ENCODE peak calls at places on chromosomes 12 and 14, in nine cellular contexts. One of them, this sample, is unnamed.

GRCh38 chr12:19440019-19440858 is 947 bp downstream of the AEBP2 start:
- DNase-seq in CD8-positive, alpha-beta memory T cell: peak; percentile 51
- DNase-seq in GM13977: peak; percentile 69
- DNase-seq in stimulated activated CD4-positive, alpha-beta T cell treated with anti-CD3 and anti-CD28 coated beads, Interleukin-1b, Interleukin-23, amount 100 ng/mL, for 48 hours: peak; percentile 56
- DNase-seq in activated T-cell treated with anti-CD3 and anti-CD28 coated beads, Interleukin-2, amount 50 U/mL, for 1 hour: peak; percentile 71
- DNase-seq in foreskin melanocyte: peak; percentile 40
- DNase-seq in mucosa of gallbladder: peak; percentile 21
- DNase-seq in A549: peak; percentile 49
- DNase-seq in HT1080: peak; percentile 38
- DNase-seq in this sample: peak; percentile 86

GRCh38 chr12:14836336-14837210 is 6.8 kb downstream of the ART4 start:
- DNase-seq in CD8-positive, alpha-beta memory T cell: no peak
- DNase-seq in GM13977: no peak
- DNase-seq in stimulated activated CD4-positive, alpha-beta T cell treated with anti-CD3 and anti-CD28 coated beads, Interleukin-1b, Interleukin-23, amount 100 ng/mL, for 48 hours: no peak
- DNase-seq in activated T-cell treated with anti-CD3 and anti-CD28 coated beads, Interleukin-2, amount 50 U/mL, for 1 hour: no peak
- DNase-seq in foreskin melanocyte: peak; percentile 68
- DNase-seq in mucosa of gallbladder: no peak
- DNase-seq in A549: peak; percentile 50
- DNase-seq in HT1080: peak; percentile 84
- DNase-seq in this sample: no peak

GRCh38 chr14:58865520-58866281 is 227.9 kb downstream of the DACT1 start:
- DNase-seq in CD8-positive, alpha-beta memory T cell: no peak
- DNase-seq in GM13977: no peak
- DNase-seq in stimulated activated CD4-positive, alpha-beta T cell treated with anti-CD3 and anti-CD28 coated beads, Interleukin-1b, Interleukin-23, amount 100 ng/mL, for 48 hours: no peak
- DNase-seq in activated T-cell treated with anti-CD3 and anti-CD28 coated beads, Interleukin-2, amount 50 U/mL, for 1 hour: no peak
- DNase-seq in foreskin melanocyte: peak; percentile 54
- DNase-seq in mucosa of gallbladder: no peak
- DNase-seq in A549: no peak
- DNase-seq in HT1080: peak; percentile 11
- DNase-seq in this sample: no peak

GRCh38 chr12:13000616-13000934 is 510 bp upstream of the HEBP1 start:
- DNase-seq in CD8-positive, alpha-beta memory T cell: no peak
- DNase-seq in GM13977: no peak
- DNase-seq in stimulated activated CD4-positive, alpha-beta T cell treated with anti-CD3 and anti-CD28 coated beads, Interleukin-1b, Interleukin-23, amount 100 ng/mL, for 48 hours: peak; percentile 16
- DNase-seq in activated T-cell treated with anti-CD3 and anti-CD28 coated beads, Interleukin-2, amount 50 U/mL, for 1 hour: no peak
- DNase-seq in foreskin melanocyte: peak; percentile 58
- DNase-seq in mucosa of gallbladder: no peak
- DNase-seq in A549: peak; percentile 58
- DNase-seq in HT1080: no peak
- DNase-seq in this sample: peak; percentile 84

GRCh38 chr14:77601846-77602609 is 14.4 kb downstream of the SPTLC2 start:
- DNase-seq in CD8-positive, alpha-beta memory T cell: no peak
- DNase-seq in GM13977: no peak
- DNase-seq in stimulated activated CD4-positive, alpha-beta T cell treated with anti-CD3 and anti-CD28 coated beads, Interleukin-1b, Interleukin-23, amount 100 ng/mL, for 48 hours: no peak
- DNase-seq in activated T-cell treated with anti-CD3 and anti-CD28 coated beads, Interleukin-2, amount 50 U/mL, for 1 hour: no peak
- DNase-seq in foreskin melanocyte: no peak
- DNase-seq in mucosa of gallbladder: no peak
- DNase-seq in A549: no peak
- DNase-seq in HT1080: no peak
- DNase-seq in this sample: no peak

GRCh38 chr14:101215266-101215665 is 311.7 kb upstream of the RTL1 start:
- DNase-seq in CD8-positive, alpha-beta memory T cell: no peak
- DNase-seq in GM13977: no peak
- DNase-seq in stimulated activated CD4-positive, alpha-beta T cell treated with anti-CD3 and anti-CD28 coated beads, Interleukin-1b, Interleukin-23, amount 100 ng/mL, for 48 hours: no peak
- DNase-seq in activated T-cell treated with anti-CD3 and anti-CD28 coated beads, Interleukin-2, amount 50 U/mL, for 1 hour: no peak
- DNase-seq in foreskin melanocyte: no peak
- DNase-seq in mucosa of gallbladder: no peak
- DNase-seq in A549: no peak
- DNase-seq in HT1080: no peak
- DNase-seq in this sample: peak; percentile 24

GRCh38 chr12:54039417-54040147 is 6.7 kb downstream of the HOXC5 start:
- DNase-seq in CD8-positive, alpha-beta memory T cell: no peak
- DNase-seq in GM13977: no peak
- DNase-seq in stimulated activated CD4-positive, alpha-beta T cell treated with anti-CD3 and anti-CD28 coated beads, Interleukin-1b, Interleukin-23, amount 100 ng/mL, for 48 hours: no peak
- DNase-seq in activated T-cell treated with anti-CD3 and anti-CD28 coated beads, Interleukin-2, amount 50 U/mL, for 1 hour: no peak
- DNase-seq in foreskin melanocyte: no peak
- DNase-seq in mucosa of gallbladder: no peak
- DNase-seq in A549: no peak
- DNase-seq in HT1080: no peak
- DNase-seq in this sample: peak; percentile 91

GRCh38 chr14:61876362-61877049 is 114.3 kb downstream of the SNAPC1 start:
- DNase-seq in CD8-positive, alpha-beta memory T cell: no peak
- DNase-seq in GM13977: peak; percentile 18
- DNase-seq in stimulated activated CD4-positive, alpha-beta T cell treated with anti-CD3 and anti-CD28 coated beads, Interleukin-1b, Interleukin-23, amount 100 ng/mL, for 48 hours: no peak
- DNase-seq in activated T-cell treated with anti-CD3 and anti-CD28 coated beads, Interleukin-2, amount 50 U/mL, for 1 hour: no peak
- DNase-seq in foreskin melanocyte: no peak
- DNase-seq in mucosa of gallbladder: no peak
- DNase-seq in A549: no peak
- DNase-seq in HT1080: no peak
- DNase-seq in this sample: no peak

GRCh38 chr14:49989980-49990379 is 97.1 kb downstream of the ARF6 start:
- DNase-seq in CD8-positive, alpha-beta memory T cell: no peak
- DNase-seq in GM13977: no peak
- DNase-seq in stimulated activated CD4-positive, alpha-beta T cell treated with anti-CD3 and anti-CD28 coated beads, Interleukin-1b, Interleukin-23, amount 100 ng/mL, for 48 hours: no peak
- DNase-seq in activated T-cell treated with anti-CD3 and anti-CD28 coated beads, Interleukin-2, amount 50 U/mL, for 1 hour: no peak
- DNase-seq in foreskin melanocyte: no peak
- DNase-seq in mucosa of gallbladder: no peak
- DNase-seq in A549: no peak
- DNase-seq in HT1080: no peak
- DNase-seq in this sample: peak; percentile 14